ENCODE peak calls at places on chromosomes 11 and 22, in eight cellular contexts. One of them, this sample, is unnamed. For H3K4me1, the result is how much of the 10 kb centered on the place peaks cover.

GRCh38 chr11:16293204-16293681 is 63.1 kb downstream of the SOX6 start:
- DNase-seq in GM12878: no peak
- DNase-seq in SK-N-SH: no peak
- DNase-seq in stomach: no peak
- DNase-seq in transverse colon: no peak
- DNase-seq in H1: no peak
- DNase-seq in HCT116: no peak
- DNase-seq in sigmoid colon: no peak
- DNase-seq in this sample: no peak

GRCh38 chr11:44760917-44761545 is 34.3 kb downstream of the TSPAN18 start:
- DNase-seq in GM12878: no peak
- DNase-seq in SK-N-SH: peak
- DNase-seq in stomach: peak
- DNase-seq in transverse colon: no peak
- DNase-seq in H1: peak
- DNase-seq in HCT116: peak
- DNase-seq in sigmoid colon: peak
- DNase-seq in this sample: no peak

GRCh38 chr11:86699036-86699791 is 26.8 kb upstream of the ME3 start:
- DNase-seq in GM12878: no peak
- DNase-seq in SK-N-SH: no peak
- DNase-seq in stomach: no peak
- DNase-seq in transverse colon: no peak
- DNase-seq in H1: no peak
- DNase-seq in HCT116: no peak
- DNase-seq in sigmoid colon: no peak
- DNase-seq in this sample: peak

GRCh38 chr11:36622431-36623136 is 24.5 kb upstream of the RAG2 start:
- DNase-seq in GM12878: no peak
- DNase-seq in SK-N-SH: peak
- DNase-seq in stomach: no peak
- DNase-seq in transverse colon: no peak
- DNase-seq in H1: no peak
- DNase-seq in HCT116: peak
- DNase-seq in sigmoid colon: no peak
- DNase-seq in this sample: no peak

GRCh38 chr22:42333544-42333943 is 63.1 kb upstream of the TCF20 start:
- DNase-seq in GM12878: no peak
- DNase-seq in SK-N-SH: no peak
- DNase-seq in stomach: no peak
- DNase-seq in transverse colon: no peak
- DNase-seq in H1: no peak
- DNase-seq in HCT116: no peak
- DNase-seq in sigmoid colon: no peak
- DNase-seq in this sample: no peak

GRCh38 chr11:73520358-73521061 is 77.4 kb downstream of the FAM168A start:
- DNase-seq in GM12878: peak
- DNase-seq in SK-N-SH: peak
- DNase-seq in stomach: no peak
- DNase-seq in transverse colon: no peak
- DNase-seq in H1: no peak
- DNase-seq in HCT116: no peak
- DNase-seq in sigmoid colon: no peak
- DNase-seq in this sample: no peak

GRCh38 chr11:71343828-71344400 is 91.5 kb upstream of the SHANK2 start:
- DNase-seq in GM12878: no peak
- DNase-seq in SK-N-SH: no peak
- DNase-seq in stomach: no peak
- DNase-seq in transverse colon: no peak
- DNase-seq in H1: no peak
- DNase-seq in HCT116: no peak
- DNase-seq in sigmoid colon: no peak
- DNase-seq in this sample: no peak

GRCh38 chr11:2663506-2663905 is 36.3 kb downstream of the KCNQ1OT1 start:
- DNase-seq in GM12878: no peak
- DNase-seq in SK-N-SH: no peak
- DNase-seq in stomach: peak
- DNase-seq in transverse colon: no peak
- DNase-seq in H1: no peak
- DNase-seq in HCT116: no peak
- DNase-seq in sigmoid colon: no peak
- DNase-seq in this sample: no peak

GRCh38 chr22:39917776-39918493 is 17.1 kb downstream of the GRAP2 start:
- DNase-seq in GM12878: no peak
- DNase-seq in SK-N-SH: peak
- DNase-seq in stomach: no peak
- DNase-seq in transverse colon: no peak
- DNase-seq in H1: no peak
- DNase-seq in HCT116: no peak
- DNase-seq in sigmoid colon: no peak
- DNase-seq in this sample: no peak

GRCh38 chr22:49208003-49208402 is 619.7 kb downstream of the BRD1 start:
- DNase-seq in GM12878: no peak
- DNase-seq in SK-N-SH: no peak
- DNase-seq in stomach: peak
- DNase-seq in transverse colon: no peak
- DNase-seq in H1: peak
- DNase-seq in HCT116: no peak
- DNase-seq in sigmoid colon: peak
- DNase-seq in this sample: no peak

GRCh38 chr22:16915711-16916110 is 90.5 kb upstream of the XKR3 start:
- DNase-seq in GM12878: no peak
- DNase-seq in SK-N-SH: no peak
- DNase-seq in stomach: no peak
- DNase-seq in transverse colon: no peak
- DNase-seq in H1: no peak
- DNase-seq in HCT116: no peak
- DNase-seq in sigmoid colon: no peak
- DNase-seq in this sample: no peak

GRCh38 chr11:120563698-120564572 is 52.4 kb downstream of the GRIK4 start:
- DNase-seq in GM12878: no peak
- DNase-seq in SK-N-SH: no peak
- DNase-seq in stomach: no peak
- DNase-seq in transverse colon: no peak
- DNase-seq in H1: peak
- DNase-seq in HCT116: no peak
- DNase-seq in sigmoid colon: no peak
- DNase-seq in this sample: no peak

GRCh38 chr11:111737877-111738205 is 28.3 kb downstream of the PPP2R1B start:
- DNase-seq in GM12878: no peak
- DNase-seq in SK-N-SH: no peak
- DNase-seq in stomach: no peak
- DNase-seq in transverse colon: no peak
- DNase-seq in H1: no peak
- DNase-seq in HCT116: no peak
- DNase-seq in sigmoid colon: peak
- DNase-seq in this sample: no peak

GRCh38 chr22:39724857-39725256 is 154.3 kb downstream of the CACNA1I start:
- DNase-seq in GM12878: no peak
- DNase-seq in SK-N-SH: no peak
- DNase-seq in stomach: no peak
- DNase-seq in transverse colon: no peak
- DNase-seq in H1: no peak
- DNase-seq in HCT116: no peak
- DNase-seq in sigmoid colon: no peak
- DNase-seq in this sample: no peak

GRCh38 chr11:8223513-8223899 is 40.2 kb downstream of the LMO1 start:
- DNase-seq in GM12878: no peak
- DNase-seq in SK-N-SH: no peak
- DNase-seq in stomach: no peak
- DNase-seq in transverse colon: no peak
- DNase-seq in H1: no peak
- DNase-seq in HCT116: no peak
- DNase-seq in sigmoid colon: no peak
- DNase-seq in this sample: no peak

GRCh38 chr22:45882881-45883810 is 93.8 kb downstream of the WNT7B start:
- DNase-seq in GM12878: no peak
- DNase-seq in SK-N-SH: no peak
- DNase-seq in stomach: no peak
- DNase-seq in transverse colon: no peak
- DNase-seq in H1: no peak
- DNase-seq in HCT116: no peak
- DNase-seq in sigmoid colon: peak
- DNase-seq in this sample: no peak

GRCh38 chr11:75826463-75827220 is 11.6 kb downstream of the UVRAG start:
- DNase-seq in GM12878: no peak
- DNase-seq in SK-N-SH: no peak
- DNase-seq in stomach: no peak
- DNase-seq in transverse colon: no peak
- DNase-seq in H1: no peak
- DNase-seq in HCT116: no peak
- DNase-seq in sigmoid colon: no peak
- DNase-seq in this sample: no peak

GRCh38 chr11:69997352-69997751 is 80.8 kb upstream of the ANO1 start:
- DNase-seq in GM12878: no peak
- DNase-seq in SK-N-SH: no peak
- DNase-seq in stomach: no peak
- DNase-seq in transverse colon: no peak
- DNase-seq in H1: no peak
- DNase-seq in HCT116: no peak
- DNase-seq in sigmoid colon: no peak
- DNase-seq in this sample: no peak

GRCh38 chr11:60563553-60564235 is 48.5 kb downstream of the MS4A13 start:
- DNase-seq in GM12878: no peak
- DNase-seq in SK-N-SH: no peak
- DNase-seq in stomach: no peak
- DNase-seq in transverse colon: no peak
- DNase-seq in H1: peak
- DNase-seq in HCT116: no peak
- DNase-seq in sigmoid colon: no peak
- DNase-seq in this sample: no peak

GRCh38 chr22:36405671-36406070 is 17.9 kb upstream of the MYH9 start:
- DNase-seq in GM12878: no peak
- DNase-seq in SK-N-SH: no peak
- DNase-seq in stomach: peak
- DNase-seq in transverse colon: peak
- DNase-seq in H1: no peak
- DNase-seq in HCT116: no peak
- DNase-seq in sigmoid colon: no peak
- DNase-seq in this sample: no peak
- H3K4me1 ChIP-seq in GM12878: under half
- H3K4me1 ChIP-seq in SK-N-SH: under half
- H3K4me1 ChIP-seq in stomach: under half
- H3K4me1 ChIP-seq in transverse colon: under half
- H3K4me1 ChIP-seq in H1: under half
- H3K4me1 ChIP-seq in HCT116: under half
- H3K4me1 ChIP-seq in sigmoid colon: under half
- H3K4me1 ChIP-seq in this sample: under half

GRCh38 chr22:23242473-23243001 is 62.2 kb downstream of the BCR start:
- DNase-seq in GM12878: no peak
- DNase-seq in SK-N-SH: no peak
- DNase-seq in stomach: no peak
- DNase-seq in transverse colon: no peak
- DNase-seq in H1: peak
- DNase-seq in HCT116: no peak
- DNase-seq in sigmoid colon: no peak
- DNase-seq in this sample: no peak

GRCh38 chr22:23239429-23239828 is 59.1 kb downstream of the BCR start:
- DNase-seq in GM12878: no peak
- DNase-seq in SK-N-SH: no peak
- DNase-seq in stomach: no peak
- DNase-seq in transverse colon: no peak
- DNase-seq in H1: no peak
- DNase-seq in HCT116: no peak
- DNase-seq in sigmoid colon: no peak
- DNase-seq in this sample: no peak

GRCh38 chr22:23238707-23239106 is 58.4 kb downstream of the BCR start:
- DNase-seq in GM12878: no peak
- DNase-seq in SK-N-SH: no peak
- DNase-seq in stomach: no peak
- DNase-seq in transverse colon: no peak
- DNase-seq in H1: no peak
- DNase-seq in HCT116: no peak
- DNase-seq in sigmoid colon: no peak
- DNase-seq in this sample: no peak

GRCh38 chr22:23241562-23242472 is 61.5 kb downstream of the BCR start:
- DNase-seq in GM12878: no peak
- DNase-seq in SK-N-SH: no peak
- DNase-seq in stomach: no peak
- DNase-seq in transverse colon: no peak
- DNase-seq in H1: no peak
- DNase-seq in HCT116: no peak
- DNase-seq in sigmoid colon: no peak
- DNase-seq in this sample: no peak

GRCh38 chr22:23240639-23241389 is 60.5 kb downstream of the BCR start:
- DNase-seq in GM12878: no peak
- DNase-seq in SK-N-SH: peak
- DNase-seq in stomach: peak
- DNase-seq in transverse colon: no peak
- DNase-seq in H1: no peak
- DNase-seq in HCT116: no peak
- DNase-seq in sigmoid colon: no peak
- DNase-seq in this sample: no peak
- TF ChIP-seq CTCF in GM12878: peak
- TF ChIP-seq CTCF in SK-N-SH: peak
- TF ChIP-seq CTCF in stomach: no peak
- TF ChIP-seq CTCF in transverse colon: peak
- TF ChIP-seq CTCF in H1: peak
- TF ChIP-seq CTCF in HCT116: peak
- TF ChIP-seq CTCF in sigmoid colon: no peak
- TF ChIP-seq CTCF in this sample: no peak

DNA sequence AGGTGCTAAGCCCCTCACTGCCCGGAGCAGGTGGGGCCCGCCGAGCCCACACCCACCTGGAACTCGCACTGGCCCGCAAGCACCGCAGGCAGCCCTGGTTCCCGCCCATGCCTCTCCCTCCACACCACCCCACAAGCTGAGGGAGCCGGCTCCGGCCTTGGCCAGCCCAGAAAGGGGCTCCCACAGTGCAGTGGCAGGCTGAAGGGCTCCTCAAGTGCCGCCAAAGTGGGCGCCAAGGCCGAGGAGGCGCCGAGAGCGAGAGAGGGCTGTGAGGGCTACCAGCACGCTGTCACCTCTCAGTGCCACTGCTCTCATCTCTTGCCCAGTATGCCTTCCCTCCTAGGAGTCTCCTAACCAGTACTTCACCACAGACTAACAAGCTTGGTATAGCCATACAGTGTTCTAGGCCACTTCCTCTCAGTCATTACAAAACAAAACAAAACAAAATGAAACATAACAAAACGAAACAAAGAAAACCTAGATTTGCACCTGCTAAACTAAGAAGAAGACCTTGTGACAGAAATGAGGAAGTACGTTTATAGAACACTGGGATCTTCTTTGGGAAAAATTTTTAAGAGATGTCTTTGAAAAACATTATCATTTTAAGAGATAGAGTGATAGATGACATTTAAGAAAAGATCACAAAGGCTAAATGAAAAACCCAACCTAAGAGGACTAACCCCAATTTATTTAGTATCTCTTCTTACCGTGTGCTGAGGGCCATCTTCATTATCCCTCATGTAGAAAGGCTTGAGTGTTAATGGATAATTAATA is 47.7 kb upstream of the GAB2 start:
- DNase-seq in GM12878: peak
- DNase-seq in SK-N-SH: no peak
- DNase-seq in stomach: no peak
- DNase-seq in transverse colon: peak
- DNase-seq in H1: no peak
- DNase-seq in HCT116: no peak
- DNase-seq in sigmoid colon: no peak
- DNase-seq in this sample: no peak
- TF ChIP-seq POLR2AphosphoS5 in GM12878: peak
- TF ChIP-seq POLR2AphosphoS5 in SK-N-SH: no peak
- TF ChIP-seq POLR2AphosphoS5 in stomach: no peak
- TF ChIP-seq POLR2AphosphoS5 in transverse colon: no peak
- TF ChIP-seq POLR2AphosphoS5 in H1: no peak
- TF ChIP-seq POLR2AphosphoS5 in HCT116: no peak
- TF ChIP-seq POLR2AphosphoS5 in sigmoid colon: no peak
- TF ChIP-seq POLR2AphosphoS5 in this sample: no peak

GRCh38 chr22:23764931-23765881 is 2.4 kb downstream of the C22orf15 start:
- DNase-seq in GM12878: no peak
- DNase-seq in SK-N-SH: no peak
- DNase-seq in stomach: no peak
- DNase-seq in transverse colon: no peak
- DNase-seq in H1: peak
- DNase-seq in HCT116: no peak
- DNase-seq in sigmoid colon: no peak
- DNase-seq in this sample: no peak
- H3K4me1 ChIP-seq in GM12878: under half
- H3K4me1 ChIP-seq in SK-N-SH: under half
- H3K4me1 ChIP-seq in stomach: half or more
- H3K4me1 ChIP-seq in transverse colon: under half
- H3K4me1 ChIP-seq in H1: under half
- H3K4me1 ChIP-seq in HCT116: under half
- H3K4me1 ChIP-seq in sigmoid colon: half or more
- H3K4me1 ChIP-seq in this sample: under half